ENCODE peak calls at places on chromosomes 16 and 17, in six cellular contexts. N, J, S, Z, Q and D are unnamed samples.

GRCh38 chr17:350706-351435 is 1.7 kb downstream of the RPH3AL start:
- DNase-seq in N (peak), J (no peak), S (peak), Z (peak), Q (no peak), D (no peak)

GRCh38 chr17:45147102-45147580 is 1.1 kb upstream of the HEXIM1 start:
- DNase-seq in N (peak), J (no peak), S (no peak), Z (peak), Q (peak), D (peak)

GRCh38 chr17:18959071-18959844 is 7.3 kb downstream of the SLC5A10 start:
- DNase-seq in N (no peak), J (no peak), S (no peak), Z (no peak), Q (no peak), D (no peak)

GRCh38 chr16:64478258-64478906 is 643.5 kb downstream of the CDH11 start:
- DNase-seq in N (peak), J (no peak), S (no peak), Z (no peak), Q (no peak), D (no peak)

GRCh38 chr16:79069118-79069517 is 531.4 kb downstream of the MAF start:
- DNase-seq in N (no peak), J (no peak), S (no peak), Z (no peak), Q (no peak), D (no peak)

GRCh38 chr17:76935331-76935730 is 67.1 kb downstream of the MGAT5B start:
- DNase-seq in N (peak), J (no peak), S (no peak), Z (no peak), Q (no peak), D (no peak)

GRCh38 chr17:51152766-51153209 is 571 bp upstream of the NME1 start:
- DNase-seq in N (peak), J (no peak), S (no peak), Z (no peak), Q (no peak), D (no peak)

GRCh38 chr17:19867094-19867653 is 562 bp downstream of the ULK2 start:
- DNase-seq in N (peak), J (peak), S (peak), Z (peak), Q (peak), D (peak)

GRCh38 chr17:17929655-17930380 is 42.4 kb downstream of the TOM1L2 start:
- DNase-seq in N (peak), J (no peak), S (no peak), Z (peak), Q (no peak), D (no peak)

GRCh38 chr17:70767102-70767701 is 597.9 kb downstream of the KCNJ2 start:
- DNase-seq in N (peak), J (no peak), S (peak), Z (no peak), Q (peak), D (peak)

GRCh38 chr17:28370035-28370743 is at the start of gene VTN:
- DNase-seq in N (peak), J (no peak), S (no peak), Z (no peak), Q (no peak), D (no peak)

DNA sequence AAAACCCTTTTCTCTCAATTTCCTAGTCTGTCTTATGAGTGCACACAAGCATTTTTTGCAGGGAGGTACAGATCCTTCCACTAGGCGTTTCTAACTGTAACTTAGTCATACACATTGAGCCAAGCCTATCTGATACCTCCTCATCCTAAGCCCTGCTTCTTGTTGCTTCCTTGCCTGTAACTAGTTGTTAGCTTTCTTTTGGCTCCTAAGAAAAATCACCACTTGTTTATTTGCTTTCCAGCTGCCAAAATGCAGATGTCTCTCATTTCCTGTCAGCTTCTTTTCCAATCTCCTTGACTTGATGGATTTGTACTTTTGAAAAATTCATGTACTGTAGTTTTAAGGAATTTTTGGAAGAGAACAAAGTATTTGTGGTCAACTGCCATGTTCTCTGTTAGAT is 73.7 kb downstream of the TNRC6C start:
- DNase-seq in N (peak), J (no peak), S (no peak), Z (no peak), Q (no peak), D (no peak)
- TF ChIP-seq CTCF in N (no peak), J (no peak), S (no peak), Z (no peak), Q (no peak), D (no peak)

DNA sequence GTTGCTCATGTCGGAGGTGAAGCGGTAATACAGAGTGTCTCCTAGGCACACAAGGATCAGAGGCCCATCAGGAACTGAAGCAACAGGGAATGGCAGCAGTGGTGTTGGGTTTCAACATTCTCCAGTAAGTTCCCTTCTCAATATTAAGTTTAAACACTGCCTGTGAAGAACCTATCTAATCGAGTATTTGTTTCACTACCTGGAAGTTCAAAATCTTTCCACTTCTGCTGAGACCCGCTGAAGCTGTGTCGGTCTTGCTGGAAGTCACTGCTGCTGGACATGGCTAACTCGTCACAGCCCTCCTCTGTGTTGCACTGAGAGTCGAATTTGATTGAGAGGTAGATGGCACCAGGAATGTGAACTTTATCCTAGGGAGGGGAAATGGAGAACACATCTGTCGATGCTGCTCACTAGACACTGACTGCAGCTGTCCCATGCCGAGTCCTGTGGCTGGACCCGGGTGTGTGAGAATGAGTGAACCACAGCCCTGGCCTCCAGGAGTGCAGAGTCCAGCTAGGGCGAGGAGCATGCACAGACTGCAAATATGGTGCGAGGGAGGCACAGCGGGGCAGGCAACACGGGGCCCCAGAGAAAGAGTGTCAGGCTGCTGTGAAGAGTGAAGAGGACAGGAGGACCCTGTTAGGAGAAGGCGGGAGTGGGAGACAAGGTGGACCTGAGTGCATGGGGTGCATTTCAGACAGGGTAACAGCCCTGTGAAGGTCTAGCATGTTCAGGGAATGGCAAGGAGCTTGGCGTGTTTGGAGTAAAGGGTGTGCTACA is 50.1 kb upstream of the ATP2A3 start:
- DNase-seq in N (no peak), J (no peak), S (no peak), Z (no peak), Q (no peak), D (no peak)
- TF ChIP-seq CTCF in N (no peak), J (no peak), S (no peak), Z (no peak), Q (no peak), D (no peak)

GRCh38 chr16:1152651-1153259 is at the start of gene CACNA1H:
- DNase-seq in N (peak), J (peak), S (peak), Z (no peak), Q (no peak), D (no peak)
- TF ChIP-seq CTCF in N (no peak), J (no peak), S (peak), Z (no peak), Q (no peak), D (no peak)

DNA sequence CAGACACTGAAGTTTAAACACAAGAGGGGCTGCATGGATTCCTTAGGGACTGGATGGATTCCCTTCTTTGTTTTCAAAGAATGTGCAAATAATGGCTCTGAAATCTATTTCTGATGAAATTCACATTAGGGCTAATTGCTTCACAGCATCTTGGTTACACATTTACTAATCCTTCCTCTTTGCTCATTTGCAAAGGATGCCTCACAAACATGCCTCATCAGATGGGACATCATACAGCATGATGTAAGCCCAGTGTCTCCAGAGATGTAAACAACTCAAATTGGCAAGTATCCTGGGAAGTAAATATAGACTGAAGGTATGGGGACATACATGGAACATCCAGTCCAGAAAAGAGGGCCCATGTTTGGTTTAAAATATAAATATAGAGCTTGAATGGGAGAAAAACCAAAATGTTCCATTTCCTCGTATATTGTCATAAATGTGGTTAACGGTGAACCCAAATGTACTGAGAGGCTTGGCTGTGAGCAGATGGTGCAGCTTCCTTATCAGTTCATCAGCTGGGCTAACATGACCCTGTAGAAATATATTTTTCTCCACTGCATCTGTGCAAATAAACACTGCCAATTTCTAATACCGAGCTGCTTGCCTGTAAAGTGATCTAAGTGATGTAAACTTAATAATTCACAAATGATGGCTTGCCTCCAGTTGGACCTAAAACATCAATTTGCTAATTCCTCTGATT is 142.9 kb upstream of the NUDT7 start:
- DNase-seq in N (no peak), J (no peak), S (no peak), Z (no peak), Q (no peak), D (no peak)
- TF ChIP-seq CTCF in N (no peak), J (no peak), S (no peak), Z (no peak), Q (no peak), D (no peak)

DNA sequence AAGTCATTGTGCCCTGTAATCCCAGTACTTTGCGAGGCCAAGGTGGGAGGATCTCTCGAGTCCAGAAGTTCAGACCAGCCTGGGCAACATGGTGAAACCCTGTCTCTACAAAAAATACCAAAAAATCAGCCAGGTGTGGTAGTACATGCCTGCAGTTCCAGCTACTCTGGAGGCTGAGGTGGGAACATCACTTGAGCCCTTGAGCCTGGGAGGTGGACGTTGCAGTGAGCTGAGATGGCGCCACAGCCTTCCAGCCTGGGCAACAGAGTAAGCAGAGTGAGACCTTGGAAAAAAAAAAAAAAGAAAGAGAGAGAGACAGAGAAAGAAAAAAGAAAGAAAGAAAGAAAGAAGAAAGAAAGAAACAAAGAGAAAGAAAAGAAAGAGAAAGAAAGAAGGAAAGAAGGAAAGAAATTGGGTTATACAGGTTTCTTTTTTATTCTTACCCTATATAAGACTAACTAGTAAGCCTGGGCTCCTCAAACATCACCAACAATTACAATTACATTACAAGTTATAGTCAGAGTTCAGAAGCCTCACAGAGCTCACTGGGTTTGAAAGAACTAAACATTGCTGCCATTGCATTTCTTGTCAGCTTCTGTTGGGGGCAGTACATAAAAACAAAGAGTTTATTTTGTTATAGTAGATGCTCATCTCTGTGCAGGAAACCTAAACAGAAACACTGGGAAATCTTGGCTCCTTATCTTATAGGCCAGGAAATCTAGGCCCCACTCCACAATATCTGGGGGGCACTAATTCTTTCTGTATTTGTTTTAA is 6.7 kb upstream of the ABCA9 start:
- DNase-seq in N (no peak), J (no peak), S (no peak), Z (no peak), Q (no peak), D (no peak)
- TF ChIP-seq CTCF in N (no peak), J (no peak), S (no peak), Z (no peak), Q (no peak), D (no peak)